ENCODE peak calls at places on chromosomes 4 and X, in six cellular contexts. D, V, J, Z, O and T are unnamed samples.

GRCh38 chr4:163448541-163449203 is 24.9 kb downstream of the TKTL2 start:
- DNase-seq in D (no peak), V (no peak), J (peak), Z (no peak), O (no peak), T (peak)

GRCh38 chrX:53155512-53156206 is 61.7 kb downstream of the KANTR start:
- DNase-seq in D (no peak), V (no peak), J (no peak), Z (no peak), O (no peak), T (no peak)

GRCh38 chrX:119477812-119478232 is 9.6 kb downstream of the SLC25A5 start:
- DNase-seq in D (peak), V (peak), J (no peak), Z (no peak), O (peak), T (peak)

GRCh38 chrX:118865231-118865630 is 41.6 kb downstream of the ZCCHC12 start:
- DNase-seq in D (no peak), V (no peak), J (no peak), Z (no peak), O (no peak), T (no peak)

GRCh38 chrX:129534816-129535578 is 5.1 kb upstream of the OCRL start:
- DNase-seq in D (no peak), V (no peak), J (no peak), Z (no peak), O (no peak), T (no peak)

GRCh38 chr4:1410491-1411325 is 4.5 kb upstream of the NKX1-1 start:
- DNase-seq in D (no peak), V (no peak), J (peak), Z (no peak), O (peak), T (peak)

GRCh38 chr4:45063166-45063565 is 336.8 kb upstream of the GNPDA2 start:
- DNase-seq in D (no peak), V (no peak), J (no peak), Z (no peak), O (no peak), T (no peak)

GRCh38 chr4:153114771-153115321 is 89.4 kb upstream of the TRIM2 start:
- DNase-seq in D (peak), V (no peak), J (no peak), Z (no peak), O (no peak), T (peak)

GRCh38 chr4:80587861-80588385 is 252.4 kb downstream of the CFAP299 start:
- DNase-seq in D (no peak), V (no peak), J (no peak), Z (no peak), O (no peak), T (no peak)

GRCh38 chr4:4580494-4580893 is 38.6 kb upstream of the STX18 start:
- DNase-seq in D (no peak), V (no peak), J (no peak), Z (no peak), O (no peak), T (no peak)

GRCh38 chrX:68994883-68995255 is 166.0 kb downstream of the EFNB1 start:
- DNase-seq in D (no peak), V (no peak), J (no peak), Z (no peak), O (no peak), T (no peak)

GRCh38 chr4:102174800-102175199 is 170.5 kb downstream of the SLC39A8 start:
- DNase-seq in D (peak), V (no peak), J (no peak), Z (no peak), O (no peak), T (peak)

GRCh38 chrX:112997991-112998390 is 157.4 kb upstream of the AMOT start:
- DNase-seq in D (no peak), V (no peak), J (peak), Z (no peak), O (no peak), T (no peak)
- TF ChIP-seq CTCF in D (no peak), V (no peak), J (no peak), Z (no peak), O (no peak), T (no peak)

GRCh38 chr4:184281231-184282139 is 63.8 kb upstream of the ENPP6 start:
- DNase-seq in D (no peak), V (peak), J (no peak), Z (no peak), O (no peak), T (no peak)
- H3K4me3 ChIP-seq in D (no peak), V (no peak), J (no peak), Z (no peak), O (no peak), T (no peak)

GRCh38 chr4:186067757-186068385 is 1.1 kb upstream of the TLR3 start:
- DNase-seq in D (peak), V (peak), J (peak), Z (peak), O (peak), T (peak)
- TF ChIP-seq CTCF in D (peak), V (peak), J (peak), Z (peak), O (peak), T (peak)

DNA sequence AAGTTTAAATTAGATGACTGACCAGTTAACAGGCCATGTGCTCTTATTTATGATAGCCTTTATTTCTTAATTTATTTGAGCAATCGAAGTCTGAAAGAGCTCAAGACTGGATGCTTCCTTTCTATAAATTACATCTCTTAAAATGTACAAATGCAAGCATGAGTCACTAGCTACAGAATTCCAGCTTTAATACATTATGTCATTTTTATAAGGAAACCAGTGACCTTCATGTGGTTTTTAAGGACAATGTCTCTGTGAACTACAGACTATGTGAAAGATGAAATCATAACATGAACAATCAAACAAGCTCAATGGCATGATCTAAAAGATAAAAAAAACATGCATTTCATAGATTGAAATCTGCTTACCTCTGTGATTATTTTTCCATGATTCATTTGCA is 15.4 kb downstream of the HTR2C start:
- DNase-seq in D (no peak), V (no peak), J (no peak), Z (no peak), O (no peak), T (no peak)
- H3K4me3 ChIP-seq in D (no peak), V (no peak), J (no peak), Z (no peak), O (no peak), T (no peak)

DNA sequence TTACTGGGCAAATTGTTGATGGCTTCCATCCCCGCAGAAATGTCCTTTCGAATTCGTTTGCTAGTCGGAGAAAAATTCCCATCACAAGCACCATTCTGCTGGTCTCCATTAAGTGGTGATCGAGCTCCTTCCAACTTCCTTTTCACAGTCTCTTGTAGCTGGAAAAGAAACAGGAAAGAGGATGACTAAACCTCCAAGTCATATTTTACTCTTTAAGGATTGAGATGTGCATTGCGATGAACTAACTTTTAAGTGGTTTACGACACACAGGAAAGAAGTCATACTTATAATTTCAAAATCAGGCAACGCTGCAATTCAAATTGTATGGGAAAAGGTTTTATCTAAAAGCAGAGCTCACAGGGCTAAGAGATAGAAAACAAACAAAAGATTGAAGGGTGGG is 225.2 kb downstream of the MGST2 start:
- DNase-seq in D (no peak), V (no peak), J (no peak), Z (no peak), O (no peak), T (peak)
- TF ChIP-seq CTCF in D (no peak), V (no peak), J (peak), Z (no peak), O (no peak), T (peak)

GRCh38 chrX:47197526-47197925 is 3.9 kb downstream of the UBA1 start:
- DNase-seq in D (no peak), V (no peak), J (no peak), Z (no peak), O (no peak), T (no peak)
- H3K4me3 ChIP-seq in D (no peak), V (no peak), J (no peak), Z (peak), O (peak), T (no peak)

GRCh38 chr4:83230928-83231327 is 53.7 kb downstream of the COQ2 start:
- DNase-seq in D (no peak), V (no peak), J (no peak), Z (no peak), O (no peak), T (no peak)
- TF ChIP-seq CTCF in D (no peak), V (no peak), J (no peak), Z (no peak), O (no peak), T (no peak)

GRCh38 chrX:150546711-150547153 is 21.7 kb upstream of the MTM1 start:
- DNase-seq in D (no peak), V (no peak), J (no peak), Z (no peak), O (peak), T (peak)

GRCh38 chrX:150548251-150548650 is 20.2 kb upstream of the MTM1 start:
- DNase-seq in D (no peak), V (no peak), J (no peak), Z (no peak), O (no peak), T (no peak)

GRCh38 chrX:150544835-150545790 is 23.3 kb upstream of the MTM1 start:
- DNase-seq in D (no peak), V (no peak), J (no peak), Z (no peak), O (no peak), T (peak)

GRCh38 chrX:150548684-150549083 is 19.7 kb upstream of the MTM1 start:
- DNase-seq in D (no peak), V (no peak), J (no peak), Z (no peak), O (no peak), T (peak)

GRCh38 chrX:150547511-150548115 is 20.8 kb upstream of the MTM1 start:
- DNase-seq in D (peak), V (peak), J (peak), Z (peak), O (peak), T (peak)
- H3K4me3 ChIP-seq in D (peak), V (peak), J (no peak), Z (peak), O (peak), T (peak)